ENCODE peak calls at places on chromosome 15, in ten cellular contexts. One of them, this sample, is unnamed.
A peak's percentile ranks its signal among the peaks of the same experiment; 100 is the strongest.

GRCh38 chr15:59294574-59294960 is 78.1 kb downstream of the MYO1E start:
- DNase-seq in GM12891: no peak
- DNase-seq in ureter: no peak
- DNase-seq in midbrain: no peak
- DNase-seq in GM23248: peak; percentile 70
- DNase-seq in activated T-helper 1 cell treated with Interleukin-2 at 50 U/mL for 16 hours: no peak
- DNase-seq in ovary: no peak
- DNase-seq in activated CD8-positive, alpha-beta memory T cell treated with anti-CD3 and anti-CD28 coated beads, Interleukin-2, amount 50 U/mL, for 48 hours: no peak
- DNase-seq in NCI-H146: no peak
- DNase-seq in GM04504: no peak
- DNase-seq in this sample: no peak

GRCh38 chr15:82530606-82531379 is 9.5 kb downstream of the RPS17 start:
- DNase-seq in midbrain: no peak
- DNase-seq in activated T-helper 1 cell treated with Interleukin-2 at 50 U/mL for 16 hours: peak; percentile 41
- DNase-seq in GM12891: peak; percentile 52
- DNase-seq in ovary: peak; percentile 66
- DNase-seq in activated CD8-positive, alpha-beta memory T cell treated with anti-CD3 and anti-CD28 coated beads, Interleukin-2, amount 50 U/mL, for 48 hours: peak; percentile 82
- DNase-seq in NCI-H146: no peak
- DNase-seq in GM04504: no peak
- DNase-seq in ureter: peak; percentile 75
- DNase-seq in GM23248: peak; percentile 64
- DNase-seq in this sample: peak; percentile 79

GRCh38 chr15:73809728-73810501 is 56.8 kb upstream of the INSYN1 start:
- DNase-seq in activated CD8-positive, alpha-beta memory T cell treated with anti-CD3 and anti-CD28 coated beads, Interleukin-2, amount 50 U/mL, for 48 hours: no peak
- DNase-seq in ovary: no peak
- DNase-seq in GM23248: peak; percentile 58
- DNase-seq in NCI-H146: peak; percentile 24
- DNase-seq in midbrain: peak; percentile 4
- DNase-seq in GM12891: no peak
- DNase-seq in ureter: no peak
- DNase-seq in GM04504: no peak
- DNase-seq in activated T-helper 1 cell treated with Interleukin-2 at 50 U/mL for 16 hours: no peak
- DNase-seq in this sample: peak; percentile 36

GRCh38 chr15:23801881-23802280 is 114.8 kb upstream of the NDN start:
- DNase-seq in GM23248: no peak
- DNase-seq in ureter: no peak
- DNase-seq in activated T-helper 1 cell treated with Interleukin-2 at 50 U/mL for 16 hours: no peak
- DNase-seq in ovary: no peak
- DNase-seq in GM12891: no peak
- DNase-seq in activated CD8-positive, alpha-beta memory T cell treated with anti-CD3 and anti-CD28 coated beads, Interleukin-2, amount 50 U/mL, for 48 hours: no peak
- DNase-seq in GM04504: no peak
- DNase-seq in NCI-H146: no peak
- DNase-seq in midbrain: no peak
- DNase-seq in this sample: peak; percentile 21

GRCh38 chr15:101276501-101277037 is 716 bp downstream of the SELENOS start:
- DNase-seq in GM23248: peak; percentile 82
- DNase-seq in midbrain: no peak
- DNase-seq in activated T-helper 1 cell treated with Interleukin-2 at 50 U/mL for 16 hours: no peak
- DNase-seq in ureter: no peak
- DNase-seq in GM04504: no peak
- DNase-seq in NCI-H146: peak; percentile 29
- DNase-seq in GM12891: no peak
- DNase-seq in ovary: no peak
- DNase-seq in activated CD8-positive, alpha-beta memory T cell treated with anti-CD3 and anti-CD28 coated beads, Interleukin-2, amount 50 U/mL, for 48 hours: peak; percentile 59
- DNase-seq in this sample: no peak

GRCh38 chr15:94327356-94327936 is 96.1 kb downstream of the MCTP2 start:
- DNase-seq in midbrain: peak; percentile 30
- DNase-seq in ureter: no peak
- DNase-seq in NCI-H146: peak; percentile 24
- DNase-seq in ovary: no peak
- DNase-seq in GM04504: peak; percentile 8
- DNase-seq in activated CD8-positive, alpha-beta memory T cell treated with anti-CD3 and anti-CD28 coated beads, Interleukin-2, amount 50 U/mL, for 48 hours: no peak
- DNase-seq in GM23248: peak; percentile 65
- DNase-seq in activated T-helper 1 cell treated with Interleukin-2 at 50 U/mL for 16 hours: no peak
- DNase-seq in GM12891: peak; percentile 13
- DNase-seq in this sample: no peak

GRCh38 chr15:29670266-29670665 is 152.0 kb downstream of the TJP1 start:
- DNase-seq in GM23248: no peak
- DNase-seq in midbrain: no peak
- DNase-seq in GM12891: no peak
- DNase-seq in ovary: no peak
- DNase-seq in activated CD8-positive, alpha-beta memory T cell treated with anti-CD3 and anti-CD28 coated beads, Interleukin-2, amount 50 U/mL, for 48 hours: no peak
- DNase-seq in NCI-H146: no peak
- DNase-seq in GM04504: no peak
- DNase-seq in ureter: no peak
- DNase-seq in activated T-helper 1 cell treated with Interleukin-2 at 50 U/mL for 16 hours: no peak
- DNase-seq in this sample: peak; percentile 10

GRCh38 chr15:43771816-43772215 is 5.0 kb downstream of the ELL3 start:
- DNase-seq in ureter: no peak
- DNase-seq in midbrain: no peak
- DNase-seq in activated T-helper 1 cell treated with Interleukin-2 at 50 U/mL for 16 hours: no peak
- DNase-seq in GM23248: no peak
- DNase-seq in ovary: no peak
- DNase-seq in GM12891: no peak
- DNase-seq in GM04504: no peak
- DNase-seq in NCI-H146: no peak
- DNase-seq in activated CD8-positive, alpha-beta memory T cell treated with anti-CD3 and anti-CD28 coated beads, Interleukin-2, amount 50 U/mL, for 48 hours: no peak
- DNase-seq in this sample: no peak

GRCh38 chr15:35698331-35698730 is 152.4 kb upstream of the DPH6 start:
- DNase-seq in activated T-helper 1 cell treated with Interleukin-2 at 50 U/mL for 16 hours: no peak
- DNase-seq in GM12891: no peak
- DNase-seq in GM23248: no peak
- DNase-seq in ovary: no peak
- DNase-seq in midbrain: no peak
- DNase-seq in GM04504: no peak
- DNase-seq in NCI-H146: no peak
- DNase-seq in ureter: no peak
- DNase-seq in activated CD8-positive, alpha-beta memory T cell treated with anti-CD3 and anti-CD28 coated beads, Interleukin-2, amount 50 U/mL, for 48 hours: no peak
- DNase-seq in this sample: no peak

GRCh38 chr15:34122771-34123183 is 20.9 kb downstream of the PGBD4 start:
- DNase-seq in ovary: no peak
- DNase-seq in NCI-H146: no peak
- DNase-seq in GM12891: no peak
- DNase-seq in midbrain: no peak
- DNase-seq in GM04504: peak; percentile 73
- DNase-seq in GM23248: peak; percentile 94
- DNase-seq in ureter: no peak
- DNase-seq in activated CD8-positive, alpha-beta memory T cell treated with anti-CD3 and anti-CD28 coated beads, Interleukin-2, amount 50 U/mL, for 48 hours: no peak
- DNase-seq in activated T-helper 1 cell treated with Interleukin-2 at 50 U/mL for 16 hours: no peak
- DNase-seq in this sample: no peak

GRCh38 chr15:100336061-100336460 is 5.7 kb downstream of the ADAMTS17 start:
- DNase-seq in activated CD8-positive, alpha-beta memory T cell treated with anti-CD3 and anti-CD28 coated beads, Interleukin-2, amount 50 U/mL, for 48 hours: peak; percentile 40
- DNase-seq in GM12891: no peak
- DNase-seq in NCI-H146: no peak
- DNase-seq in ureter: no peak
- DNase-seq in midbrain: no peak
- DNase-seq in activated T-helper 1 cell treated with Interleukin-2 at 50 U/mL for 16 hours: no peak
- DNase-seq in GM04504: no peak
- DNase-seq in ovary: no peak
- DNase-seq in GM23248: no peak
- DNase-seq in this sample: no peak

GRCh38 chr15:97692317-97693015 is 268.0 kb upstream of the ARRDC4 start:
- DNase-seq in GM12891: no peak
- DNase-seq in activated CD8-positive, alpha-beta memory T cell treated with anti-CD3 and anti-CD28 coated beads, Interleukin-2, amount 50 U/mL, for 48 hours: no peak
- DNase-seq in ureter: no peak
- DNase-seq in NCI-H146: peak; percentile 19
- DNase-seq in GM04504: no peak
- DNase-seq in GM23248: no peak
- DNase-seq in ovary: no peak
- DNase-seq in midbrain: peak; percentile 4
- DNase-seq in activated T-helper 1 cell treated with Interleukin-2 at 50 U/mL for 16 hours: no peak
- DNase-seq in this sample: no peak

GRCh38 chr15:90645873-90646605 is 71.1 kb upstream of the BLM start:
- DNase-seq in midbrain: no peak
- DNase-seq in GM12891: no peak
- DNase-seq in activated CD8-positive, alpha-beta memory T cell treated with anti-CD3 and anti-CD28 coated beads, Interleukin-2, amount 50 U/mL, for 48 hours: no peak
- DNase-seq in GM23248: peak; percentile 25
- DNase-seq in GM04504: no peak
- DNase-seq in ureter: peak; percentile 64
- DNase-seq in activated T-helper 1 cell treated with Interleukin-2 at 50 U/mL for 16 hours: no peak
- DNase-seq in NCI-H146: no peak
- DNase-seq in ovary: no peak
- DNase-seq in this sample: no peak

GRCh38 chr15:51736069-51736468 is 1.4 kb downstream of the LYSMD2 start:
- DNase-seq in NCI-H146: no peak
- DNase-seq in activated T-helper 1 cell treated with Interleukin-2 at 50 U/mL for 16 hours: no peak
- DNase-seq in activated CD8-positive, alpha-beta memory T cell treated with anti-CD3 and anti-CD28 coated beads, Interleukin-2, amount 50 U/mL, for 48 hours: no peak
- DNase-seq in GM23248: peak; percentile 11
- DNase-seq in GM12891: no peak
- DNase-seq in ovary: no peak
- DNase-seq in GM04504: no peak
- DNase-seq in midbrain: no peak
- DNase-seq in ureter: no peak
- DNase-seq in this sample: no peak

GRCh38 chr15:32717290-32718081 is at the start of gene GREM1:
- DNase-seq in GM23248: peak; percentile 84
- DNase-seq in ovary: no peak
- DNase-seq in ureter: no peak
- DNase-seq in midbrain: peak; percentile 39
- DNase-seq in NCI-H146: no peak
- DNase-seq in GM12891: peak; percentile 24
- DNase-seq in activated T-helper 1 cell treated with Interleukin-2 at 50 U/mL for 16 hours: no peak
- DNase-seq in GM04504: peak; percentile 51
- DNase-seq in activated CD8-positive, alpha-beta memory T cell treated with anti-CD3 and anti-CD28 coated beads, Interleukin-2, amount 50 U/mL, for 48 hours: no peak
- DNase-seq in this sample: peak; percentile 16

GRCh38 chr15:92705693-92706618 is 50.4 kb upstream of the FAM174B start:
- DNase-seq in GM04504: no peak
- DNase-seq in GM23248: no peak
- DNase-seq in ovary: no peak
- DNase-seq in GM12891: no peak
- DNase-seq in ureter: no peak
- DNase-seq in activated CD8-positive, alpha-beta memory T cell treated with anti-CD3 and anti-CD28 coated beads, Interleukin-2, amount 50 U/mL, for 48 hours: no peak
- DNase-seq in activated T-helper 1 cell treated with Interleukin-2 at 50 U/mL for 16 hours: no peak
- DNase-seq in NCI-H146: no peak
- DNase-seq in midbrain: no peak
- DNase-seq in this sample: no peak

GRCh38 chr15:63020128-63020527 is 22.4 kb upstream of the TPM1 start:
- DNase-seq in ureter: no peak
- DNase-seq in ovary: no peak
- DNase-seq in activated T-helper 1 cell treated with Interleukin-2 at 50 U/mL for 16 hours: no peak
- DNase-seq in GM12891: no peak
- DNase-seq in activated CD8-positive, alpha-beta memory T cell treated with anti-CD3 and anti-CD28 coated beads, Interleukin-2, amount 50 U/mL, for 48 hours: no peak
- DNase-seq in GM04504: no peak
- DNase-seq in midbrain: no peak
- DNase-seq in NCI-H146: no peak
- DNase-seq in GM23248: no peak
- DNase-seq in this sample: no peak

GRCh38 chr15:71518661-71519060 is 291.7 kb upstream of the NR2E3 start:
- DNase-seq in GM12891: no peak
- DNase-seq in ureter: no peak
- DNase-seq in activated T-helper 1 cell treated with Interleukin-2 at 50 U/mL for 16 hours: no peak
- DNase-seq in ovary: no peak
- DNase-seq in GM04504: no peak
- DNase-seq in NCI-H146: no peak
- DNase-seq in GM23248: no peak
- DNase-seq in midbrain: no peak
- DNase-seq in activated CD8-positive, alpha-beta memory T cell treated with anti-CD3 and anti-CD28 coated beads, Interleukin-2, amount 50 U/mL, for 48 hours: no peak
- DNase-seq in this sample: no peak

GRCh38 chr15:32838820-32839219 is 121.0 kb downstream of the GREM1 start:
- DNase-seq in GM12891: no peak
- DNase-seq in ureter: no peak
- DNase-seq in activated CD8-positive, alpha-beta memory T cell treated with anti-CD3 and anti-CD28 coated beads, Interleukin-2, amount 50 U/mL, for 48 hours: no peak
- DNase-seq in midbrain: peak; percentile 63
- DNase-seq in activated T-helper 1 cell treated with Interleukin-2 at 50 U/mL for 16 hours: no peak
- DNase-seq in NCI-H146: no peak
- DNase-seq in GM04504: peak; percentile 96
- DNase-seq in ovary: no peak
- DNase-seq in GM23248: peak; percentile 97
- DNase-seq in this sample: no peak

GRCh38 chr15:67820992-67821783 is 4.1 kb upstream of the SKOR1 start:
- DNase-seq in GM04504: no peak
- DNase-seq in GM12891: no peak
- DNase-seq in midbrain: no peak
- DNase-seq in NCI-H146: no peak
- DNase-seq in ovary: peak; percentile 82
- DNase-seq in activated T-helper 1 cell treated with Interleukin-2 at 50 U/mL for 16 hours: no peak
- DNase-seq in ureter: peak; percentile 62
- DNase-seq in activated CD8-positive, alpha-beta memory T cell treated with anti-CD3 and anti-CD28 coated beads, Interleukin-2, amount 50 U/mL, for 48 hours: no peak
- DNase-seq in GM23248: peak; percentile 66
- DNase-seq in this sample: peak; percentile 66

GRCh38 chr15:38176155-38176554 is 76.5 kb upstream of the SPRED1 start:
- DNase-seq in ureter: no peak
- DNase-seq in midbrain: no peak
- DNase-seq in GM12891: no peak
- DNase-seq in ovary: no peak
- DNase-seq in NCI-H146: no peak
- DNase-seq in GM04504: peak; percentile 13
- DNase-seq in activated T-helper 1 cell treated with Interleukin-2 at 50 U/mL for 16 hours: no peak
- DNase-seq in GM23248: peak; percentile 83
- DNase-seq in activated CD8-positive, alpha-beta memory T cell treated with anti-CD3 and anti-CD28 coated beads, Interleukin-2, amount 50 U/mL, for 48 hours: no peak
- DNase-seq in this sample: no peak

GRCh38 chr15:73228128-73228646 is 140.6 kb downstream of the HCN4 start:
- DNase-seq in activated CD8-positive, alpha-beta memory T cell treated with anti-CD3 and anti-CD28 coated beads, Interleukin-2, amount 50 U/mL, for 48 hours: no peak
- DNase-seq in GM23248: no peak
- DNase-seq in GM04504: no peak
- DNase-seq in activated T-helper 1 cell treated with Interleukin-2 at 50 U/mL for 16 hours: no peak
- DNase-seq in NCI-H146: no peak
- DNase-seq in GM12891: no peak
- DNase-seq in ureter: no peak
- DNase-seq in midbrain: no peak
- DNase-seq in ovary: no peak
- DNase-seq in this sample: no peak

GRCh38 chr15:95558916-95559315 is 771.6 kb upstream of the NR2F2 start:
- DNase-seq in GM12891: no peak
- DNase-seq in GM04504: no peak
- DNase-seq in ovary: no peak
- DNase-seq in midbrain: no peak
- DNase-seq in ureter: no peak
- DNase-seq in NCI-H146: no peak
- DNase-seq in activated T-helper 1 cell treated with Interleukin-2 at 50 U/mL for 16 hours: no peak
- DNase-seq in activated CD8-positive, alpha-beta memory T cell treated with anti-CD3 and anti-CD28 coated beads, Interleukin-2, amount 50 U/mL, for 48 hours: no peak
- DNase-seq in GM23248: peak; percentile 34
- DNase-seq in this sample: no peak

GRCh38 chr15:96160269-96160668 is 170.2 kb upstream of the NR2F2 start:
- DNase-seq in NCI-H146: no peak
- DNase-seq in midbrain: no peak
- DNase-seq in ovary: peak; percentile 82
- DNase-seq in GM12891: no peak
- DNase-seq in GM04504: no peak
- DNase-seq in activated T-helper 1 cell treated with Interleukin-2 at 50 U/mL for 16 hours: no peak
- DNase-seq in activated CD8-positive, alpha-beta memory T cell treated with anti-CD3 and anti-CD28 coated beads, Interleukin-2, amount 50 U/mL, for 48 hours: no peak
- DNase-seq in GM23248: peak; percentile 13
- DNase-seq in ureter: peak; percentile 70
- DNase-seq in this sample: peak; percentile 76

GRCh38 chr15:75142499-75142898 is 59.2 kb upstream of the C15orf39 start:
- DNase-seq in ureter: no peak
- DNase-seq in activated CD8-positive, alpha-beta memory T cell treated with anti-CD3 and anti-CD28 coated beads, Interleukin-2, amount 50 U/mL, for 48 hours: no peak
- DNase-seq in GM12891: no peak
- DNase-seq in GM04504: no peak
- DNase-seq in activated T-helper 1 cell treated with Interleukin-2 at 50 U/mL for 16 hours: no peak
- DNase-seq in GM23248: no peak
- DNase-seq in NCI-H146: no peak
- DNase-seq in ovary: no peak
- DNase-seq in midbrain: no peak
- DNase-seq in this sample: no peak

GRCh38 chr15:38130739-38131498 is 121.7 kb upstream of the SPRED1 start:
- DNase-seq in NCI-H146: no peak
- DNase-seq in midbrain: peak; percentile 71
- DNase-seq in GM23248: peak; percentile 98
- DNase-seq in ovary: peak; percentile 89
- DNase-seq in ureter: peak; percentile 81
- DNase-seq in GM12891: no peak
- DNase-seq in activated T-helper 1 cell treated with Interleukin-2 at 50 U/mL for 16 hours: no peak
- DNase-seq in GM04504: peak; percentile 96
- DNase-seq in activated CD8-positive, alpha-beta memory T cell treated with anti-CD3 and anti-CD28 coated beads, Interleukin-2, amount 50 U/mL, for 48 hours: no peak
- DNase-seq in this sample: peak; percentile 76